ENCODE peak calls at places on chromosomes 12 and 14, in six cellular contexts. K, U, E, H, Z and L are unnamed samples.
A peak's percentile ranks its signal among the peaks of the same experiment; 100 is the strongest.

GRCh38 chr14:95440951-95441350 is 75.5 kb downstream of the SYNE3 start:
- DNase-seq in K (no peak), U (no peak), E (no peak), H (no peak), Z (peak; percentile 63), L (no peak)

GRCh38 chr14:103545219-103545914 is 16.4 kb downstream of the TRMT61A start:
- DNase-seq in K (no peak), U (no peak), E (no peak), H (no peak), Z (no peak), L (no peak)

GRCh38 chr14:101225116-101225728 is 321.7 kb upstream of the RTL1 start:
- DNase-seq in K (no peak), U (no peak), E (peak; percentile 46), H (no peak), Z (no peak), L (no peak)

GRCh38 chr12:26112703-26113147 is 12.1 kb downstream of the BHLHE41 start:
- DNase-seq in K (no peak), U (no peak), E (no peak), H (no peak), Z (peak; percentile 22), L (no peak)

GRCh38 chr12:124419292-124420040 is 124.6 kb downstream of the RFLNA start:
- DNase-seq in K (no peak), U (no peak), E (no peak), H (no peak), Z (peak; percentile 97), L (no peak)

GRCh38 chr14:94761348-94761998 is 8.4 kb downstream of the GSC start:
- DNase-seq in K (no peak), U (no peak), E (no peak), H (no peak), Z (no peak), L (no peak)

GRCh38 chr14:40139657-40140056 is 707.4 kb upstream of the FBXO33 start:
- DNase-seq in K (no peak), U (no peak), E (no peak), H (no peak), Z (no peak), L (no peak)

GRCh38 chr12:69099201-69099837 is 140.1 kb upstream of the CPSF6 start:
- DNase-seq in K (peak; percentile 44), U (no peak), E (no peak), H (peak; percentile 3), Z (no peak), L (no peak)

DNA sequence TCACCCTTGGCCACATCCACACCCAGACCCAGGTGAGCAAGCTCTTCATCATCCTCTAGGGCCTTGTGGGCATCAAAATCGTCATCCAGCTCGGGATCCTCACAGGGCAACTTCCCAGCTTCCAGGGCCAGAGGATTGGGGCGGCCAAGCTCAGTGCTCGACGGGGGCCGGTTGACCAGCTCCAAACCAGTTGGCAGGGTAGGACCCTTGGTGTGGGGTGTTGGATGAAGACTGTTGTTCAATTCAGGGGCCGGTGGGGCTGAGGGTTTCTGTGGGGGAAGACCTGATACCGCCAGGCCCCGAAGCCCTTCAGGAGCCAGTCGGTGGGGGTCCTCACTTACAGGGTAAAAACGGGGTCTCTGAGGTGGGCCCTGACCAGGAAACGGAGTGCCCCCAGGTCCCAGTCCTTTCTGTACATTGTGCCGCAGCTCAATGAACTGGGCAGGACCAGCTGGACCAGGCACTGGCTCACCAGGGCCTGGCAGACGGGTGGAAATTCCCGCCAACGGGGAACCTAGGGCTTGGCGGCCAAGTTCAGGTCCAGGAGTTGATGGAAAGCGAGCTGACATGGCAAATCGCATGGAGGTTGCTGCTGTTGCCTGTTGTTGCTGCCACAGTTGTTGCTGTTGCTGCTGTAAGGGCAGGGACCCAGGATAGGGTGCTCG is 19.8 kb upstream of the PRKAG1 start:
- DNase-seq in K (no peak), U (no peak), E (no peak), H (no peak), Z (no peak), L (no peak)
- H3K4me3 ChIP-seq in K (no peak overlapping the region), U (no peak overlapping the region), E (no peak overlapping the region), H (no peak overlapping the region), Z (no peak overlapping the region), L (no peak overlapping the region)

DNA sequence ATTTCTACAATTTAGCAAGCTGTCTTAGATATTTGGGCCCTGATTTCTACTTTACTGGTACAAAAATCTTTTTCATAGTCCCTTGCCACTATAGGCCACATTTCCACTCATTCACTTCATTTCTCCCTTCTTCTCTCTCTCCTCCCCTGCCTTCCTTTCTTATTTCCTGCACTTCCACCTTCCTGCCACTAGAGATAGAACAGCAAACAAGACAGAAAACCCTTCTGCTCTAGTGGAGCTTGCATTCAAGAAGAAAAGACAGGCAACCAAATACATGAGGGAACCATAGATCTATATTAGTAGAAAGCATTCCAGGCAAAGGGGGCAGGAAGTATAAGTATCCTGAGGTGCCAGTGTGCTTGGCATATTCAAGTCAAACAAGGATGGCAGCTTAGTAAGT is 623.5 kb downstream of the FLRT2 start:
- DNase-seq in K (no peak), U (no peak), E (no peak), H (no peak), Z (no peak), L (no peak)
- TF ChIP-seq CTCF in K (no peak), U (no peak), E (no peak), H (no peak), Z (no peak), L (no peak)

DNA sequence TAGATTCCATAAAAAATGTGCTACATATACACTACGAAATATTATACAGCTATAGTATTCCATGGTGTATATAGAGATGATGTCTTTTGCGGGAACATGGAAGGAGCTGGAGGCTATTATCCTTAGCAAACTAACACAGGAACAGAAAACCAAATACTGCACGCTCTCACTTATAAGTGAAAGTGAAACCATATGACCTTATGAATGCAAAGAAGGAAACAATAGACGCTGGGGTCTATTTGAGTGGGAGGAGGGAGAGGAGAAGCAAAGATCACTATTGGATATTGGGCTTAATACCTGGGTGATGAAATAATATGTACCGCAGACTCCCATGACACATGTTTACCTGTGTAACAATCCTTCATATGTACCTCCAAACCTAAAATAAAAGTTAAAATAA is 142.7 kb downstream of the LRFN5 start:
- DNase-seq in K (peak; percentile 36), U (no peak), E (no peak), H (peak; percentile 43), Z (no peak), L (no peak)
- H3K4me3 ChIP-seq in K (no peak overlapping the region), U (no peak overlapping the region), E (no peak overlapping the region), H (peak overlapping the region; percentile 27), Z (no peak overlapping the region), L (no peak overlapping the region)

DNA sequence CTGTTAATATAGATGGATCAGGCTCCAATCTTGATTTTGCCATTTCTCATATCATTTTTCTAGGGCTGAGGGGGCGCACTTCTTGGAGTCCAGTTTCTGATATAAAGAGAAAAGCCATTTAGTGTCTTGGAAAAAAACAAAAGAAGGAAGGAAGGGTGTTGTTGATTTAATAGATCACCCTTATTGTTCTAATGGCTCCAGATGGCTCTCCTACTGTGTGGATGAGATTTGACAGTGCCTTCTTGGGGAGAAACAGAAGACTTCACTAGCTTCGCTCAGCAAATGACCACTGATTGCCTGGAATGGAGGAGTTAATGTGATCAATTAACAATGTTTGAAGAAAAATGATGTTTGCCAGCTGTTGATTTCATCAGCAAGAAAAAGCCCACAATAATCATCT is 216.1 kb downstream of the APAF1 start:
- DNase-seq in K (no peak), U (no peak), E (no peak), H (no peak), Z (no peak), L (no peak)
- TF ChIP-seq CTCF in K (no peak), U (no peak), E (no peak), H (no peak), Z (no peak), L (no peak)

DNA sequence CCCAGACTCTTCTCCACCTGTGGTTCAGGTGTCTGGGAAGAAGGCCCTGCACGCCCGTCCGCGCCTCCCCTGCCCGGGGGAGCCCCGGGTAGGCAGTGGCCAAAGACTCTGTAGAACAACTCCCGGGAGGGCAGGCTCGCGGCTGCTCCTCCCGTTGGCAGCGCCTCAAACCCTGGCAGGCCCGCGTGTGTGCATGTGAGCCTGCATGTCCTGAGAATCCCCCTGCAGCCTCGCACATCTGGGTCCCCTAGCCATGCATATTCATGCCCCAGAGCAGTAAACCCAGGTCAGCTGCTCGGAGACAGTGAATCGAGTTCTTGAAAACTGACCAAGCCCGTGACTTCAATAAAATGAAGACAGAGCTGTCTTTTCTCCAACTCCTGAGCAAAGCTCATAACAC is 165.9 kb downstream of the MON2 start:
- DNase-seq in K (peak; percentile 65), U (peak; percentile 33), E (peak; percentile 69), H (peak; percentile 76), Z (no peak), L (no peak)
- H3K4me3 ChIP-seq in K (peak overlapping the region; percentile 23), U (peak overlapping the region; percentile 38), E (peak overlapping the region; percentile 74), H (peak overlapping the region; percentile 56), Z (peak overlapping the region; percentile 50), L (peak overlapping the region; percentile 37)

DNA sequence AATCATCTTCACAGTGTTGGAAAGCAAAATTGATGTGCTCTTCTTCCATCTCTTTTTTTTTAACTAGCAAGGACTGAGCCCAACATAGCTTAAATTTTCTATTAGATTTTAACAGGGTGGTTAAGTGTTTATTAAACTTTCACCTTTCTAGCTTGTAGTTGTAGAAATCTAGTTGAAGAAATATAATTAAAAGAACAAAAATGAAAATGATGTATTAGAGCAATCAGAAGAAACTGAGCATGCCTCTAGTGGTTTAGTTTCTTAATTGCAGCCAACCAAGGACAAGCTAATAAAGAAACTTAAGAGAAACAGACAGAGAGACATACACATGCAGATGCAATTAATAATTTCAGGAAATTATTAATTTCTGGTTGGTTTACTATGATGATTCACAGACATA is 673.0 kb upstream of the LMO3 start:
- DNase-seq in K (no peak), U (no peak), E (no peak), H (no peak), Z (no peak), L (no peak)
- TF ChIP-seq CTCF in K (no peak), U (no peak), E (no peak), H (no peak), Z (no peak), L (peak; percentile 26)

DNA sequence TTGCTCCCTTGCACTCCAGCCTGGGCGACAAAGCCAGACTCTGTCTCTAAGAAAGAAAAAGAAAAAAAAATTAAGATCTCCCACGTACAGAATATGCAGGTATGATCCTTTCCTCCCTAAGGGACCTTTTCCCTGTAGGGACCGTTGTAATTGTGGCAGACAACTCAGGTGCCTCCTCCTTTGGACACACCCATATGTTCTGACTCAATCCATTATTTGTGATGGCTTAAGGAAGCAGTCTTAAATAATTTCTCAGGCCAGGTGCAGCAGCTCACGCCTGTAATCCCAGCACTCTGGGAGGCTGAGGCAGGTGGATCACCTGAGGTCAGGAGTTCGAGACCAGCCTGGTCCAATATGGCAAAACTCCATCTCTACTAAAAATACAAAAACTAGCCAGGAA is 53.1 kb downstream of the TMCC3 start:
- DNase-seq in K (no peak), U (no peak), E (no peak), H (no peak), Z (no peak), L (no peak)
- H3K4me3 ChIP-seq in K (no peak overlapping the region), U (no peak overlapping the region), E (no peak overlapping the region), H (no peak overlapping the region), Z (no peak overlapping the region), L (no peak overlapping the region)

GRCh38 chr12:990649-991349 is at the start of gene ERC1:
- DNase-seq in K (peak; percentile 94), U (peak; percentile 88), E (peak; percentile 93), H (peak; percentile 88), Z (peak; percentile 87), L (peak; percentile 56)
- TF ChIP-seq CTCF in K (no peak), U (no peak), E (peak; percentile 3), H (no peak), Z (peak; percentile 1), L (no peak)